ENCODE peak calls at places on chromosomes 11 and 22, in five cellular contexts. A is tibial nerve, F is HCT116, Z is ovary, S is hepatocyte. J is an unnamed sample.

GRCh38 chr11:27857014-27857413 is 156.8 kb upstream of the BDNF start:
- DNase-seq in A (no peak), S (no peak), Z (no peak), F (no peak), J (no peak)

GRCh38 chr22:44730490-44731356 is 21.7 kb upstream of the ARHGAP8 start:
- DNase-seq in A (no peak), Z (no peak), S (no peak), F (no peak), J (no peak)

GRCh38 chr22:38416621-38417251 is 38.3 kb downstream of the KCNJ4 start:
- DNase-seq in Z (peak; percentile 3), F (no peak), A (no peak), S (peak; percentile 2), J (no peak)

GRCh38 chr11:18853086-18853720 is 61.6 kb upstream of the PTPN5 start:
- DNase-seq in A (no peak), F (peak; percentile 21), Z (no peak), S (peak; percentile 68), J (peak; percentile 13)

GRCh38 chr11:34126959-34127848 is 21.8 kb downstream of the NAT10 start:
- DNase-seq in S (no peak), A (no peak), Z (no peak), F (no peak), J (no peak)

GRCh38 chr11:36265793-36266628 is 23.2 kb downstream of the COMMD9 start:
- DNase-seq in A (peak; percentile 45), S (peak; percentile 70), Z (peak; percentile 73), F (peak; percentile 19), J (peak; percentile 59)

GRCh38 chr11:120637131-120637530 is 125.6 kb downstream of the GRIK4 start:
- DNase-seq in Z (no peak), F (no peak), S (no peak), A (no peak), J (no peak)

GRCh38 chr11:46410021-46410420 is 18.4 kb upstream of the CHRM4 start:
- DNase-seq in A (no peak), F (no peak), S (no peak), Z (no peak), J (peak; percentile 80)

GRCh38 chr11:12285106-12285505 is 92.3 kb upstream of the PARVA start:
- DNase-seq in F (no peak), A (peak; percentile 4), Z (no peak), S (no peak), J (no peak)

GRCh38 chr11:76752321-76753175 is 30.6 kb upstream of the TSKU start:
- DNase-seq in S (peak; percentile 78), A (peak; percentile 89), F (no peak), Z (peak; percentile 94), J (no peak)

GRCh38 chr11:117950320-117950719 is 21.1 kb upstream of the TMPRSS13 start:
- DNase-seq in F (no peak), Z (no peak), S (no peak), A (no peak), J (no peak)

GRCh38 chr11:66419825-66420224 is 1.0 kb upstream of the NPAS4 start:
- DNase-seq in Z (no peak), A (no peak), F (no peak), S (no peak), J (peak; percentile 72)

GRCh38 chr11:33980896-33981295 is 70.6 kb upstream of the CAPRIN1 start:
- DNase-seq in S (no peak), Z (no peak), A (no peak), F (no peak), J (no peak)

GRCh38 chr11:122317337-122317736 is 201.3 kb upstream of the BLID start:
- DNase-seq in Z (no peak), A (no peak), S (peak; percentile 30), F (no peak), J (no peak)

GRCh38 chr22:45290410-45290936 is 5.7 kb downstream of the UPK3A start:
- DNase-seq in Z (no peak), F (peak; percentile 64), S (peak; percentile 76), A (no peak), J (peak; percentile 92)

GRCh38 chr11:19723572-19724342 is 11.1 kb downstream of the NAV2 start:
- DNase-seq in Z (no peak), A (no peak), S (peak; percentile 22), F (peak; percentile 36), J (no peak)

GRCh38 chr11:19735512-19735911 is 22.9 kb downstream of the NAV2 start:
- DNase-seq in A (no peak), F (no peak), Z (no peak), S (no peak), J (no peak)

GRCh38 chr11:3807856-3808845 is at the start of gene PGAP2:
- DNase-seq in A (peak; percentile 44), Z (peak; percentile 70), S (peak; percentile 85), F (peak; percentile 61), J (peak; percentile 75)

GRCh38 chr11:122523841-122524531 is 131.5 kb upstream of the UBASH3B start:
- DNase-seq in S (peak; percentile 18), F (no peak), A (no peak), Z (no peak), J (no peak)

GRCh38 chr11:85742348-85742747 is 56.4 kb upstream of the CCDC89 start:
- DNase-seq in A (no peak), S (no peak), Z (no peak), F (no peak), J (no peak)

GRCh38 chr11:86193297-86194095 is 51.1 kb upstream of the EED start:
- DNase-seq in S (peak; percentile 80), A (peak; percentile 79), Z (no peak), F (peak; percentile 86), J (peak; percentile 85)

DNA sequence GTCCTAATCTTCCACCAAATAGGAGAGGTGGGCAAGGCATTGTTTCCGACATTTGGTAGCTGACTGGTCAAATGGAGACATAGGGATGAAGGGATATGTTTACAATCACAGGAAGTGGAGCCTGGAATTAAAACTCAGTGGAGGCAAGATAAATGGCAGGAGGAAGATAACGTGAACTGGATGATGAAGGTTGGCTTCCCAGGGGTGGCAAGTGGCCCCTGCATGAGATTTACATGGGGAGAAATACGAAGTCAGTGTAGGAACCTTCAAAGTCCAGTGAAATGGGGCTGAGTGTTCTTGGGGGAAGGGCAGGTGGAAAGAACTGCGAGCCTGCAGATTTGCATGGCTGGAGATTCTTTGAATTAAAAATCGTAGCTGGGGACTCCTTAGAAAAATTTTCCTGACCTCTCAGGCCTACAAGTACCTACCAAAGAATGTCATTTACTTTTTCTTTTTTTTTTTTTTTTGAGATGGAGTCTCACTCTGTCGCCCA is 724 bp upstream of the FOXRED2 start:
- DNase-seq in A (no peak), Z (no peak), S (no peak), F (no peak), J (no peak)
- H3K4me3 ChIP-seq in A (peak overlapping the region; percentile 69), Z (peak overlapping the region; percentile 55), S (no peak overlapping the region), F (peak overlapping the region; percentile 55), J (peak overlapping the region; percentile 58)

GRCh38 chr11:73591050-73591449 is 6.9 kb downstream of the FAM168A start:
- DNase-seq in A (no peak), Z (no peak), F (no peak), S (no peak), J (no peak)
- H3K27ac ChIP-seq in A (no peak overlapping the region), Z (no peak overlapping the region), F (no peak overlapping the region), S (no peak overlapping the region), J (no peak overlapping the region)

GRCh38 chr11:94581926-94582325 is 14.8 kb downstream of the PIWIL4 start:
- DNase-seq in Z (no peak), A (no peak), S (no peak), F (no peak), J (peak; percentile 63)
- TF ChIP-seq CTCF in Z (no peak), A (no peak), S (no peak), F (no peak), J (no peak)

DNA sequence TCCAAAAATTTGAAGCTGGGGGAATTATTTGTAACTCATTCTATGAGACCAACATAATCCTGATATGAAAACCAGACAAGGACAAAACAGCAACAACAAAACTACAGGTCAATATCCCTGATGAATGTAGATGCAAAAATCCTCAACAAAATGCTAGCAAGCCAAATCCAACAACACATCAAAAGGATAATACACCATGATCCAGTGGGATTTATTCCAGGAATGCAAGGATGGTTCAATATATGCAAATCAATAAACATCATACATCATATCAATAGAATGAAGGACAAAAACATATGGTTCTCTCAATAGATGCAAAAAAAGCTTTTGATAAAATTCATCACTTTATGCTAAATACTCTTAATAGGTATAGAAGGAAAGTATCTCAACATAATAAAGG is 19.4 kb upstream of the USP2 start:
- DNase-seq in F (no peak), A (no peak), S (no peak), Z (no peak), J (no peak)
- H3K4me3 ChIP-seq in F (no peak overlapping the region), A (no peak overlapping the region), S (no peak overlapping the region), Z (no peak overlapping the region), J (no peak overlapping the region)

GRCh38 chr22:21640810-21641209 is 1.3 kb upstream of the SDF2L1 start:
- DNase-seq in F (no peak), Z (no peak), S (no peak), A (no peak), J (no peak)

GRCh38 chr22:21641417-21641794 is 696 bp upstream of the SDF2L1 start:
- DNase-seq in S (peak; percentile 72), A (peak; percentile 43), F (no peak), Z (peak; percentile 35), J (peak; percentile 72)

GRCh38 chr22:21642584-21643448 is 714 bp downstream of the SDF2L1 start:
- DNase-seq in F (no peak), A (no peak), S (peak; percentile 86), Z (peak; percentile 45), J (peak; percentile 83)

GRCh38 chr22:21641795-21642583 is at the start of gene SDF2L1:
- DNase-seq in F (peak; percentile 96), S (peak; percentile 99), A (peak; percentile 98), Z (peak; percentile 97), J (peak; percentile 98)

DNA sequence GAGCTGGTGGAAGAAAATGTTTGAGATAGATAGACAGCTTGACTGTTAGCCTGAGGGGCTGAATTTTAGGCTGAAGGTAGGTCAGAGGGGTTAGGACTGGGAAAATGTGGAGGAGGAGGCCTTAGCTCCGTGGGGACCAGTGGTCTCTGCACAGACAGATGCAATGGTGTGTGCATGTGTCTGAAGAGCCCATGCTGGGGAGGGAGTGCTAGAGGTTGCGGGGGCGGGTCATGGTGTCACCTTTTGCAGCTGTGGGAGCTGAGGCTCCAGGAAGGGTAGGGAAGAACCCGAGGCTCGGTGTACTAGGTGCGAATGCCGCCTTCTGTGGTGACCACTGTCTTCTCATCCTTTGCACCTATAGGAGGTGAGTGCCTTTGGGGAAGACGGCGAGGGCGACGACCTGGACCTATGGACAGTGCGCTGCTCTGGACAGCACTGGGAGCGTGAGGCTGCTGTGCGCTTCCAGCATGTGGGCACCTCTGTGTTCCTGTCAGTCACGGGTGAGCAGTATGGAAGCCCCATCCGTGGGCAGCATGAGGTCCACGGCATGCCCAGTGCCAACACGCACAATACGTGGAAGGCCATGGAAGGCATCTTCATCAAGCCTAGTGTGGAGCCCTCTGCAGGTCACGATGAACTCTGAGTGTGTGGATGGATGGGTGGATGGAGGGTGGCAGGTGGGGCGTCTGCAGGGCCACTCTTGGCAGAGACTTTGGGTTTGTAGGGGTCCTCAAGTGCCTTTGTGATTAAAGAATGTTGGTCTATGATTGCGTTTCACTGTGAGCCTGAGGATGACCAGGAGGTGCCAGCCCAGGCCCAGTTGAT is 1.6 kb downstream of the SDF2L1 start:
- DNase-seq in F (no peak), S (no peak), Z (no peak), A (no peak), J (no peak)
- H3K27ac ChIP-seq in F (peak overlapping the region; percentile 81), S (no peak overlapping the region), Z (no peak overlapping the region), A (no peak overlapping the region), J (no peak overlapping the region)

J was measured in WERI-Rb-1.